ENCODE peak calls at places on chromosomes 7 and 10, in four cellular contexts. R is IMR-90, V is astrocyte of the spinal cord, G is coronary artery. P is an unnamed sample.

GRCh38 chr7:70298780-70299446 is 700.6 kb downstream of the AUTS2 start:
- DNase-seq in R (no peak), V (no peak), G (no peak), P (no peak)

GRCh38 chr7:129514683-129515082 is 12.4 kb downstream of the SMKR1 start:
- DNase-seq in R (peak; percentile 24), V (peak; percentile 33), G (no peak), P (peak; percentile 25)

GRCh38 chr7:30256459-30256858 is 27.9 kb upstream of the ZNRF2 start:
- DNase-seq in R (no peak), V (no peak), G (no peak), P (no peak)

GRCh38 chr7:114298011-114298410 is 116.6 kb upstream of the FOXP2 start:
- DNase-seq in R (no peak), V (no peak), G (no peak), P (no peak)

GRCh38 chr7:132646064-132646463 is 69.8 kb upstream of the PLXNA4 start:
- DNase-seq in R (no peak), V (no peak), G (no peak), P (no peak)

GRCh38 chr7:30403477-30403876 is 75.1 kb downstream of the NOD1 start:
- DNase-seq in R (no peak), V (no peak), G (no peak), P (no peak)

GRCh38 chr7:136869991-136870798 is 1.7 kb downstream of the CHRM2 start:
- DNase-seq in R (peak; percentile 30), V (peak; percentile 30), G (no peak), P (peak; percentile 10)

GRCh38 chr7:40978047-40978446 is 724.8 kb downstream of the INHBA start:
- DNase-seq in R (no peak), V (peak; percentile 16), G (no peak), P (no peak)

GRCh38 chr7:778968-779451 is 51.9 kb upstream of the PRKAR1B start:
- DNase-seq in R (no peak), V (no peak), G (no peak), P (no peak)

GRCh38 chr7:110775046-110775445 is 315.9 kb upstream of the LRRN3 start:
- DNase-seq in R (peak; percentile 73), V (peak; percentile 29), G (no peak), P (peak; percentile 20)

GRCh38 chr7:103694304-103694703 is 248.3 kb upstream of the SLC26A5 start:
- DNase-seq in R (no peak), V (no peak), G (no peak), P (no peak)

GRCh38 chr7:137476937-137477336 is 133.4 kb upstream of the PTN start:
- DNase-seq in R (peak; percentile 59), V (no peak), G (no peak), P (peak; percentile 58)

GRCh38 chr7:141654551-141654950 is 47.4 kb downstream of the DENND11 start:
- DNase-seq in R (peak; percentile 69), V (peak; percentile 73), G (no peak), P (peak; percentile 63)

GRCh38 chr10:28664369-28664740 is 13.0 kb upstream of the BAMBI start:
- DNase-seq in R (peak; percentile 79), V (peak; percentile 40), G (no peak), P (peak; percentile 69)

GRCh38 chr10:6530211-6530840 is 49.8 kb downstream of the PRKCQ start:
- DNase-seq in R (no peak), V (no peak), G (no peak), P (no peak)

GRCh38 chr10:57482259-57482658 is 785.4 kb downstream of the IPMK start:
- DNase-seq in R (no peak), V (no peak), G (no peak), P (no peak)

GRCh38 chr10:34348917-34349509 is 466.1 kb downstream of the PARD3 start:
- DNase-seq in R (no peak), V (no peak), G (no peak), P (no peak)

GRCh38 chr10:126001579-126001978 is 105.2 kb downstream of the FANK1 start:
- DNase-seq in R (no peak), V (no peak), G (no peak), P (peak; percentile 45)

GRCh38 chr10:102602272-102603045 is 41.8 kb upstream of the TRIM8 start:
- DNase-seq in R (no peak), V (no peak), G (no peak), P (peak; percentile 85)

GRCh38 chr7:98900815-98901214 is 22.5 kb downstream of the TRRAP start:
- DNase-seq in R (no peak), V (no peak), G (no peak), P (no peak)

GRCh38 chr7:25002826-25003225 is 22.8 kb upstream of the OSBPL3 start:
- DNase-seq in R (peak; percentile 50), V (no peak), G (no peak), P (peak; percentile 37)

GRCh38 chr7:42091461-42092229 is 145.4 kb downstream of the GLI3 start:
- DNase-seq in R (peak; percentile 64), V (peak; percentile 73), G (no peak), P (no peak)

GRCh38 chr7:28623863-28624262 is 211.5 kb downstream of the CREB5 start:
- DNase-seq in R (no peak), V (no peak), G (no peak), P (no peak)

GRCh38 chr7:134302120-134302519 is 14.6 kb downstream of the SLC35B4 start:
- DNase-seq in R (peak; percentile 30), V (no peak), G (no peak), P (peak; percentile 26)

GRCh38 chr10:72063703-72064391 is 24.5 kb downstream of the SPOCK2 start:
- DNase-seq in R (no peak), V (no peak), G (no peak), P (no peak)

GRCh38 chr10:79429751-79430150 is 15.7 kb downstream of the ZCCHC24 start:
- DNase-seq in R (no peak), V (no peak), G (no peak), P (no peak)

GRCh38 chr7:106609416-106609815 is 51.5 kb downstream of the CCDC71L start:
- DNase-seq in R (peak; percentile 91), V (peak; percentile 87), G (no peak), P (peak; percentile 72)

GRCh38 chr7:17239046-17239445 is 59.4 kb upstream of the AHR start:
- DNase-seq in R (no peak), V (no peak), G (no peak), P (no peak)

GRCh38 chr10:117360994-117361667 is 14.1 kb downstream of the PDZD8 start:
- DNase-seq in R (peak; percentile 30), V (peak; percentile 62), G (no peak), P (peak; percentile 28)

GRCh38 chr7:113109718-113110117 is 8.6 kb downstream of the SMIM30 start:
- DNase-seq in R (no peak), V (no peak), G (no peak), P (no peak)

GRCh38 chr7:131068604-131069021 is 259.1 kb upstream of the MKLN1 start:
- DNase-seq in R (peak; percentile 65), V (peak; percentile 43), G (no peak), P (peak; percentile 40)

GRCh38 chr10:101441539-101442455 is 87.8 kb downstream of the BTRC start:
- DNase-seq in R (peak; percentile 78), V (peak; percentile 65), G (no peak), P (peak; percentile 71)

GRCh38 chr10:118763202-118763988 is 8.6 kb upstream of the CACUL1 start:
- DNase-seq in R (no peak), V (no peak), G (no peak), P (no peak)

GRCh38 chr7:84191261-84191660 is 3.3 kb downstream of the SEMA3A start:
- DNase-seq in R (peak; percentile 43), V (peak; percentile 22), G (no peak), P (no peak)

GRCh38 chr7:24227603-24228359 is 56.2 kb upstream of the NPY start:
- DNase-seq in R (no peak), V (no peak), G (no peak), P (no peak)

DNA sequence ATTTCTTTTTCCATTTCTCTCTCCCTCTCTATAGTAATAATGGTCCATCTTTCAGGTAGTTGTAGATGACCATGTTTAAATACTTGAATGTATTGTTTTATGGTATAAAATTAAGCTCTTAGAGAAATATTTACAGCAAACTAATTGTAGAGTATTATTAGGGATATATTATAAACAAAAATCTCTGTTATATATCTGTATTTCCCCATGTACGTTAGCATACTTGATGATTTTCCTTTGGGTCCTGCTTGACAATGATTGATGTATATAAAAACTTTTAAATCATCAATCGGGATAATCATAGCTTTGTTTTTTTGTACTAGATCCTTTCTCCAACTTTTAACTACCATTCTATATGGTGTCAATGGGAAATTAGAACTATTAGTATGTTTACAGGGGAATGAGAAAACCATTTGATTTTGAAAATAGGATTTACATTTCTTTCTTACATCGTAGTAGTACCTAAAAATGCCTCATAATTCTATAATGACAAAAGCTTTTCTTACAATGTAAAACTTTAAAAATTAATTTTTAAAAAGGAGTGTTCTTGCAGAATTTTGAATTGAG is 117.5 kb upstream of the CDK13 start:
- DNase-seq in R (no peak), V (no peak), G (no peak), P (no peak)
- H3K4me3 ChIP-seq in R (no peak overlapping the region), V (no peak overlapping the region), G (peak overlapping the region; percentile 72), P (no peak overlapping the region)

GRCh38 chr10:107011113-107011512 is 153.4 kb downstream of the SORCS1 start:
- DNase-seq in R (no peak), V (no peak), G (no peak), P (no peak)
- TF ChIP-seq CTCF in R (no peak), V (no peak), G (no peak), P (no peak)

GRCh38 chr10:131973160-131973951 is 8.4 kb downstream of the BNIP3 start:
- DNase-seq in R (no peak), V (no peak), G (no peak), P (no peak)
- H3K4me3 ChIP-seq in R (no peak overlapping the region), V (no peak overlapping the region), G (no peak overlapping the region), P (no peak overlapping the region)

GRCh38 chr10:87079106-87079836 is 15.4 kb downstream of the GLUD1 start:
- DNase-seq in R (no peak), V (no peak), G (no peak), P (no peak)
- TF ChIP-seq CTCF in R (no peak), V (no peak), G (no peak), P (no peak)